ENCODE peak calls at places on chromosomes 2 and 18, in five cellular contexts. T is spleen, O is kidney epithelial cell, L is body of pancreas, K is tibial artery. H is an unnamed sample.

GRCh38 chr2:209577376-209578357 is 153.8 kb downstream of the MAP2 start:
- DNase-seq in T (no peak), L (no peak), O (no peak), K (no peak), H (no peak)

GRCh38 chr18:74715306-74715705 is 117.6 kb downstream of the ZNF407 start:
- DNase-seq in O (no peak), T (no peak), L (no peak), K (no peak), H (no peak)

GRCh38 chr2:118973542-118973951 is 31.6 kb downstream of the MARCO start:
- DNase-seq in L (peak; percentile 43), K (no peak), T (no peak), O (no peak), H (no peak)

GRCh38 chr18:66048404-66048803 is 297.6 kb downstream of the CDH7 start:
- DNase-seq in L (no peak), K (no peak), T (no peak), O (peak; percentile 2), H (no peak)

GRCh38 chr2:45962522-45962921 is 311.0 kb downstream of the PRKCE start:
- DNase-seq in T (no peak), O (no peak), K (no peak), L (peak; percentile 72), H (peak; percentile 92)

GRCh38 chr2:126571403-126571802 is 84.6 kb upstream of the GYPC start:
- DNase-seq in L (no peak), K (no peak), O (no peak), T (no peak), H (no peak)

GRCh38 chr2:231936491-231936890 is 10.3 kb upstream of the NPPC start:
- DNase-seq in O (no peak), K (no peak), T (no peak), L (no peak), H (no peak)

GRCh38 chr2:203804070-203804469 is 63.5 kb upstream of the CTLA4 start:
- DNase-seq in K (peak; percentile 48), L (peak; percentile 34), T (no peak), O (peak; percentile 84), H (no peak)

GRCh38 chr2:31213063-31213882 is 4.0 kb downstream of the CAPN14 start:
- DNase-seq in K (no peak), L (no peak), T (no peak), O (no peak), H (no peak)

GRCh38 chr2:207390302-207391095 is 139.3 kb upstream of the CREB1 start:
- DNase-seq in T (no peak), K (no peak), L (peak; percentile 17), O (no peak), H (no peak)

GRCh38 chr2:20691076-20691708 is 24.2 kb downstream of the GDF7 start:
- DNase-seq in O (no peak), L (no peak), K (no peak), T (no peak), H (no peak)

GRCh38 chr18:39840406-39840805 is 2114.6 kb upstream of the PIK3C3 start:
- DNase-seq in K (no peak), O (no peak), T (no peak), L (no peak), H (peak; percentile 28)

GRCh38 chr2:238714038-238714528 is 133.8 kb upstream of the TWIST2 start:
- DNase-seq in K (no peak), O (no peak), L (no peak), T (no peak), H (peak; percentile 12)

GRCh38 chr2:68837164-68837860 is 33.9 kb downstream of the BMP10 start:
- DNase-seq in T (peak; percentile 94), O (no peak), L (peak; percentile 77), K (peak; percentile 69), H (peak; percentile 81)

GRCh38 chr2:157194097-157194688 is 63.3 kb upstream of the GALNT5 start:
- DNase-seq in T (no peak), K (no peak), O (no peak), L (peak; percentile 33), H (no peak)

GRCh38 chr18:48293954-48294893 is 115.0 kb downstream of the ZBTB7C start:
- DNase-seq in K (no peak), L (peak; percentile 55), T (peak; percentile 64), O (no peak), H (peak; percentile 11)

GRCh38 chr2:58466803-58467202 is 225.7 kb upstream of the FANCL start:
- DNase-seq in T (no peak), K (no peak), L (no peak), O (no peak), H (no peak)

GRCh38 chr2:155310589-155310988 is 612.1 kb downstream of the KCNJ3 start:
- DNase-seq in T (no peak), O (no peak), K (no peak), L (no peak), H (no peak)

GRCh38 chr2:233081731-233082221 is 21.6 kb downstream of the INPP5D start:
- DNase-seq in K (no peak), T (no peak), L (no peak), O (no peak), H (peak; percentile 8)

GRCh38 chr2:233081232-233081730 is 21.1 kb downstream of the INPP5D start:
- DNase-seq in O (no peak), L (peak; percentile 43), T (peak; percentile 80), K (no peak), H (peak; percentile 16)

GRCh38 chr2:233079953-233080835 is 20.1 kb downstream of the INPP5D start:
- DNase-seq in T (peak; percentile 77), L (no peak), K (no peak), O (no peak), H (no peak)

GRCh38 chr2:233079473-233079877 is 19.3 kb downstream of the INPP5D start:
- DNase-seq in L (no peak), K (no peak), T (peak; percentile 87), O (no peak), H (no peak)

DNA sequence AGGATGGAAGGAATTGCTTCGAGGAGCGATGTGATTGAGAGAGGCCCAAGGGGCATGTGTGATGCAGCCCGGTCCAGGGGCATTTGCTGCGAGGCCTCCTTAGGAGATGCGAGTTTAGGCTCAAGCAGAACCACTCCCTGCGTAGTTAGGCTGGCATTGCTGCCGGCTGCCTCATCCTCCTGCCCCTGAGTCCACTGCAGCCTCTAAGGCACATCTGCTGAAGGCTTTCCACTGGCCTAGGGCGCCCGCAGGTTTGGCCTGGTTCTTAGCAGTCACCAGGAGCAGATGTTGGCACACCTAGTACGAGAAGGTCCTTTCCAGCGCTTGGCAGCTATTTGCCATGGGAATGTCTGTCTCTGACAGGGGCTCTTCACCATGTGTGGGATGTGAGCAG is 20.7 kb downstream of the INPP5D start:
- DNase-seq in L (no peak), O (no peak), T (peak; percentile 76), K (no peak), H (peak; percentile 11)
- H3K27me3 ChIP-seq in L (no peaks in the 10 kb centered on the region), O (no peaks in the 10 kb centered on the region), T (no peaks in the 10 kb centered on the region), K (no peaks in the 10 kb centered on the region), H (no peaks in the 10 kb centered on the region)

GRCh38 chr2:42493468-42493884 is 306 bp downstream of the KCNG3 start:
- DNase-seq in K (no peak), T (peak; percentile 71), L (no peak), O (no peak), H (no peak)
- H3K27me3 ChIP-seq in K (peaks cover 45% of the 10 kb centered on the region), T (peaks cover 61% of the 10 kb centered on the region), L (no peaks in the 10 kb centered on the region), O (peaks cover 19% of the 10 kb centered on the region), H (no peaks in the 10 kb centered on the region)

DNA sequence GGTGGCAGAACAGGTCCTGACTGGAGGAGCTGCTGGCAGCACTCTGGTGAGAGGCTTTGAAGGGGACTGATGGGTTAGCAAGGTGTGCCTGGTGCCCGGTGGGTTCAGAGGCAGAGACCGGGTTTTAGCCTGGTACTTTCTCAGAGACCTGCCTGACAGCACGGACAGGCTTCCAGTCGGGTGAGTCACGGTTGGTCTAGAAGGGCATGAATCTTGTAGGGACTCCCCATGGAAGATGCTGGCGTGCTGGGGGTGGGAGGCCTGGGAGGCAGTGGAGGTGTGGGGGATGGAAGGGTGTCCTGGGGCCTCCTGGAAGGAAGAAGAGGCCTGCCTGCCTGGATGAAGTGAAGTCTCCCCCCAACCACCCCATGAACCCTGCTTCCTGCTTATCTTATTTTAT is 52.6 kb downstream of the ACKR3 start:
- DNase-seq in L (no peak), O (no peak), K (no peak), T (peak; percentile 65), H (no peak)
- H3K27me3 ChIP-seq in L (no peaks in the 10 kb centered on the region), O (peaks cover 6% of the 10 kb centered on the region), K (no peaks in the 10 kb centered on the region), T (no peaks in the 10 kb centered on the region), H (no peaks in the 10 kb centered on the region)

GRCh38 chr2:2117923-2118322 is 213.2 kb downstream of the MYT1L start:
- DNase-seq in O (no peak), T (no peak), L (no peak), K (no peak), H (no peak)

GRCh38 chr2:2112416-2113131 is 218.5 kb downstream of the MYT1L start:
- DNase-seq in K (no peak), T (no peak), L (no peak), O (no peak), H (no peak)

GRCh38 chr2:2116657-2117056 is 214.4 kb downstream of the MYT1L start:
- DNase-seq in T (no peak), L (no peak), K (no peak), O (no peak), H (no peak)

GRCh38 chr2:2109186-2109585 is 221.9 kb downstream of the MYT1L start:
- DNase-seq in K (no peak), T (no peak), L (no peak), O (no peak), H (no peak)

DNA sequence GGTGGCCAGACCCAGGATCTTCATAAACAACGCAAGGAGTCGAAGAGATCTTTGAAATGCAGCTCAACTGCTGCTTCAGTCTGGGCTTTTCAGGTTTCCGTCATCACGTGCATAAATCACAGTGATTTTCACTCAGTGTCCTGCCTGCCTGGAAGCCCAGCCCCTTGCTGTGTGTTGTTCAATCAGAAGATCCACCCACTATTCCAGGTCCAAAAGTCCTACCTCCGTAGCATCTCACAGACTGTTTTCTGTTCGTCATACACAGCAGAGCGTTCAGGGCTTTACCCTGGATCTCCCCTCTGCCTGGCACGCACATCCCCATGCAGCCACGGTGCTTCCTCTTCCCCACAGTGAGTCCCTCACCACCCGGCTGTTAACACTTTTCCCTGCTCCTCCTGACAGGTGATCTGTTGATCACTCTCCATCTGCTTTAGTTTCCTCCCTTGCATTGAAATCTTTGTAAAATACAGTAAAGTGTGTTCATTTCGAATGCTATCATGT is 216.3 kb downstream of the MYT1L start:
- DNase-seq in K (no peak), O (no peak), T (no peak), L (no peak), H (no peak)
- H3K27me3 ChIP-seq in K (peaks cover 14% of the 10 kb centered on the region), O (peaks cover 3% of the 10 kb centered on the region), T (peaks cover 9% of the 10 kb centered on the region), L (no peaks in the 10 kb centered on the region), H (no peaks in the 10 kb centered on the region)

GRCh38 chr2:11491348-11491930 is 25.5 kb upstream of the E2F6 start:
- DNase-seq in L (no peak), T (no peak), O (no peak), K (no peak), H (no peak)
- H3K27me3 ChIP-seq in L (no peaks in the 10 kb centered on the region), T (peaks cover 19% of the 10 kb centered on the region), O (peaks cover 4% of the 10 kb centered on the region), K (peaks cover 25% of the 10 kb centered on the region), H (no peaks in the 10 kb centered on the region)

GRCh38 chr2:108161298-108161697 is 78.5 kb upstream of the SULT1C3 start:
- DNase-seq in K (no peak), L (no peak), O (no peak), T (no peak), H (no peak)
- H3K27me3 ChIP-seq in K (no peaks in the 10 kb centered on the region), L (no peaks in the 10 kb centered on the region), O (no peaks in the 10 kb centered on the region), T (no peaks in the 10 kb centered on the region), H (no peaks in the 10 kb centered on the region)